ENCODE peak calls at places on chromosome 9, in nine cellular contexts. J is lower leg skin, G is endothelial cell of umbilical vein, O is IMR-90, P is cardiac muscle cell, M is tibial artery, E is cardiac fibroblast, F is transverse colon, I is kidney epithelial cell. U is an unnamed sample.

GRCh38 chr9:106286249-106286648 is 576.7 kb upstream of the ZNF462 start:
- DNase-seq in J (no peak), G (no peak), O (no peak), P (peak), M (no peak), E (no peak), F (no peak), I (no peak), U (no peak)

GRCh38 chr9:91192379-91192775 is 169.3 kb downstream of the AUH start:
- DNase-seq in J (peak), G (no peak), O (peak), P (peak), M (no peak), E (no peak), F (no peak), I (no peak), U (peak)

GRCh38 chr9:134922932-134923240 is 5.2 kb upstream of the FCN1 start:
- DNase-seq in J (peak), G (no peak), O (no peak), P (no peak), M (no peak), E (no peak), F (no peak), I (no peak), U (no peak)

GRCh38 chr9:127899200-127899943 is at the start of gene ST6GALNAC6:
- DNase-seq in J (peak), G (peak), O (peak), P (peak), M (no peak), E (peak), F (peak), I (no peak), U (no peak)

GRCh38 chr9:89961616-89962341 is 357.0 kb downstream of the GADD45G start:
- DNase-seq in J (no peak), G (no peak), O (peak), P (no peak), M (no peak), E (no peak), F (no peak), I (no peak), U (no peak)

GRCh38 chr9:132937463-132937901 is 6.9 kb downstream of the TSC1 start:
- DNase-seq in J (no peak), G (peak), O (peak), P (no peak), M (no peak), E (peak), F (no peak), I (no peak), U (no peak)

GRCh38 chr9:93259490-93260289 is 75.8 kb downstream of the WNK2 start:
- DNase-seq in J (peak), G (no peak), O (no peak), P (no peak), M (peak), E (no peak), F (peak), I (no peak), U (no peak)

GRCh38 chr9:110808599-110808980 is 140.0 kb downstream of the MUSK start:
- DNase-seq in J (no peak), G (no peak), O (no peak), P (no peak), M (no peak), E (no peak), F (no peak), I (no peak), U (no peak)

GRCh38 chr9:130530932-130531331 is 48.4 kb upstream of the FUBP3 start:
- DNase-seq in J (no peak), G (no peak), O (no peak), P (no peak), M (no peak), E (peak), F (no peak), I (no peak), U (no peak)

GRCh38 chr9:95516221-95516735 is 493 bp downstream of the PTCH1 start:
- DNase-seq in J (no peak), G (no peak), O (no peak), P (peak), M (no peak), E (no peak), F (no peak), I (no peak), U (no peak)

GRCh38 chr9:85420750-85421149 is 321.0 kb downstream of the AGTPBP1 start:
- DNase-seq in J (no peak), G (no peak), O (no peak), P (no peak), M (no peak), E (no peak), F (no peak), I (peak), U (no peak)

GRCh38 chr9:127537014-127537413 is 75.1 kb upstream of the STXBP1 start:
- DNase-seq in J (no peak), G (no peak), O (peak), P (peak), M (no peak), E (peak), F (peak), I (no peak), U (no peak)

GRCh38 chr9:107734231-107735014 is 244.9 kb upstream of the KLF4 start:
- DNase-seq in J (no peak), G (no peak), O (peak), P (no peak), M (peak), E (peak), F (no peak), I (no peak), U (no peak)

GRCh38 chr9:81492710-81493447 is 196.5 kb downstream of the TLE1 start:
- DNase-seq in J (no peak), G (no peak), O (peak), P (no peak), M (no peak), E (peak), F (no peak), I (peak), U (no peak)

GRCh38 chr9:69542942-69543704 is 129.0 kb downstream of the APBA1 start:
- DNase-seq in J (no peak), G (no peak), O (no peak), P (peak), M (no peak), E (no peak), F (no peak), I (no peak), U (no peak)

GRCh38 chr9:73151653-73152382 is at the start of gene ANXA1:
- DNase-seq in J (no peak), G (peak), O (peak), P (no peak), M (no peak), E (peak), F (no peak), I (peak), U (no peak)

GRCh38 chr9:134216449-134216951 is 52.1 kb upstream of the RNU6ATAC start:
- DNase-seq in J (peak), G (no peak), O (no peak), P (no peak), M (no peak), E (no peak), F (no peak), I (no peak), U (no peak)

GRCh38 chr9:121769939-121770338 is 118.5 kb downstream of the DAB2IP start:
- DNase-seq in J (no peak), G (no peak), O (no peak), P (no peak), M (no peak), E (no peak), F (no peak), I (no peak), U (no peak)

GRCh38 chr9:129889936-129890717 is 54.9 kb downstream of the USP20 start:
- DNase-seq in J (no peak), G (no peak), O (no peak), P (no peak), M (no peak), E (no peak), F (peak), I (no peak), U (no peak)

GRCh38 chr9:7780261-7780988 is 19.2 kb downstream of the DMAC1 start:
- DNase-seq in J (no peak), G (no peak), O (peak), P (peak), M (no peak), E (peak), F (no peak), I (no peak), U (no peak)

GRCh38 chr9:93950619-93951601 is 4.2 kb downstream of the BARX1 start:
- DNase-seq in J (peak), G (no peak), O (no peak), P (no peak), M (no peak), E (peak), F (peak), I (no peak), U (peak)

GRCh38 chr9:14532716-14533115 is 160.5 kb downstream of the ZDHHC21 start:
- DNase-seq in J (no peak), G (no peak), O (no peak), P (no peak), M (no peak), E (peak), F (no peak), I (no peak), U (no peak)

GRCh38 chr9:34084562-34084961 is 35.9 kb upstream of the UBAP2 start:
- DNase-seq in J (no peak), G (no peak), O (no peak), P (no peak), M (no peak), E (no peak), F (peak), I (no peak), U (no peak)

GRCh38 chr9:137982132-137982666 is 104.6 kb downstream of the CACNA1B start:
- DNase-seq in J (no peak), G (no peak), O (no peak), P (no peak), M (no peak), E (peak), F (no peak), I (no peak), U (no peak)

GRCh38 chr9:90926920-90927319 is 125.3 kb downstream of the SYK start:
- DNase-seq in J (no peak), G (no peak), O (no peak), P (no peak), M (no peak), E (no peak), F (no peak), I (no peak), U (no peak)

GRCh38 chr9:105171589-105171988 is 72.9 kb upstream of the SLC44A1 start:
- DNase-seq in J (no peak), G (no peak), O (no peak), P (no peak), M (no peak), E (no peak), F (no peak), I (no peak), U (no peak)

GRCh38 chr9:93028448-93029006 is 30.0 kb upstream of the SUSD3 start:
- DNase-seq in J (no peak), G (no peak), O (no peak), P (no peak), M (no peak), E (peak), F (peak), I (no peak), U (peak)

GRCh38 chr9:22739712-22740111 is 293.1 kb downstream of the DMRTA1 start:
- DNase-seq in J (no peak), G (no peak), O (no peak), P (no peak), M (no peak), E (no peak), F (no peak), I (no peak), U (no peak)

GRCh38 chr9:118522093-118523028 is 818.2 kb downstream of the TLR4 start:
- DNase-seq in J (no peak), G (peak), O (no peak), P (peak), M (no peak), E (peak), F (peak), I (peak), U (no peak)

GRCh38 chr9:124553738-124554137 is 46.5 kb upstream of the NR5A1 start:
- DNase-seq in J (no peak), G (no peak), O (peak), P (no peak), M (no peak), E (peak), F (no peak), I (no peak), U (no peak)

GRCh38 chr9:120715331-120715924 is 1.2 kb upstream of the MEGF9 start:
- DNase-seq in J (peak), G (peak), O (peak), P (no peak), M (peak), E (peak), F (peak), I (peak), U (no peak)

GRCh38 chr9:6229604-6230003 is 14.0 kb downstream of the IL33 start:
- DNase-seq in J (no peak), G (peak), O (peak), P (no peak), M (no peak), E (peak), F (no peak), I (no peak), U (no peak)

GRCh38 chr9:98146101-98146991 is 27.3 kb upstream of the TRIM14 start:
- DNase-seq in J (peak), G (no peak), O (peak), P (no peak), M (no peak), E (peak), F (peak), I (peak), U (peak)

GRCh38 chr9:89022071-89022721 is 30.9 kb downstream of the S1PR3 start:
- DNase-seq in J (no peak), G (no peak), O (peak), P (peak), M (no peak), E (peak), F (no peak), I (peak), U (peak)

GRCh38 chr9:70412678-70413426 is 1.6 kb downstream of the KLF9 start:
- DNase-seq in J (peak), G (peak), O (peak), P (peak), M (peak), E (peak), F (peak), I (no peak), U (peak)

GRCh38 chr9:134408939-134409737 is 82.9 kb downstream of the RXRA start:
- DNase-seq in J (no peak), G (no peak), O (no peak), P (no peak), M (no peak), E (no peak), F (no peak), I (no peak), U (no peak)

GRCh38 chr9:13360188-13360587 is 80.7 kb upstream of the MPDZ start:
- DNase-seq in J (no peak), G (no peak), O (no peak), P (no peak), M (no peak), E (no peak), F (no peak), I (no peak), U (no peak)

DNA sequence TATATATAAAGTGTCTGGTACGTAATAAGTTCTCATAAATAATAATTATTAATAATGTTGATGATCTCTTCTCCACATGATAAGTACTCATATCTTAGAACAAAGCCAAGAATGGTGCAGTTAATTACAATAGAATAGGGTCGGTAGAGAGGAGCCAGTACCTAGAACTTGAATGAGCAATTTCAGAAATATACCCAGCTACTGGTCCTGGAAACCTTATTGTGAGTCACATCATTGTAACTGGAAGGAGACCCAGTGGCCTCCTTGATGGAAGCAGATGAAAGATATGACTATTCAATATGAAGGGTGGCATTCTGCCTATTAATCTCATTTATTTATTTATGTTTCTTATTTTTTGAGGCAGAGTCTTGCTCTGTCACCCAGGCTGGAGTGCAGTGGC is 37.7 kb upstream of the SHOC1 start:
- DNase-seq in J (no peak), G (no peak), O (no peak), P (no peak), M (no peak), E (no peak), F (no peak), I (no peak), U (no peak)
- TF ChIP-seq CTCF in J (no peak), G (no peak), O (no peak), P (no peak), M (no peak), E (no peak), F (no peak), I (no peak), U (no peak)

GRCh38 chr9:4739587-4740372 is 1.2 kb downstream of the AK3 start:
- DNase-seq in J (no peak), G (no peak), O (no peak), P (no peak), M (no peak), E (peak), F (peak), I (no peak), U (no peak)
- H3K4me3 ChIP-seq in J (peak), G (peak), O (peak), P (peak), M (peak), E (peak), F (peak), I (peak), U (peak)

DNA sequence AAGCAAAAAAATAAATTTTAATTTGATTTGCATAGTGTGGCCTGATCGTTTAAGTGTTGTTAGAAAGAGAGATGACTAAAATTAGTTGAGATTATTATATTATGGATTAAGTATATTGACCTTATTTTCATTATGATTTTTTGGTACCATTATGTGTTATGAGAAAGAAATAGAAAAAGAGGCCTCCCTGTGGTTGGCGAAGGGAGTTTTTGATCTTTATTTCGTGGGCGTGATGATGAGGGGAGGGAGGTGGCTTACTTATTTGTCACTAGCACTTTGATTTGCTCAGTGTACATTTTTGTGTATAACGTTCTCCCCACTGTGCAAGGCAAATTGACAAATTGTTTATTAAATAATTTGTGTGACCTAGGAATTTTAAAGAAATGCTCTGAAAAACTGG is 2.8 kb downstream of the DAPK1 start:
- DNase-seq in J (no peak), G (peak), O (no peak), P (no peak), M (no peak), E (no peak), F (no peak), I (no peak), U (no peak)
- TF ChIP-seq CTCF in J (no peak), G (no peak), O (no peak), P (peak), M (no peak), E (no peak), F (no peak), I (peak), U (no peak)

GRCh38 chr9:38359689-38360385 is 32.7 kb upstream of the ALDH1B1 start:
- DNase-seq in J (peak), G (no peak), O (no peak), P (no peak), M (peak), E (peak), F (no peak), I (no peak), U (no peak)

GRCh38 chr9:38362912-38363588 is 29.5 kb upstream of the ALDH1B1 start:
- DNase-seq in J (peak), G (peak), O (peak), P (peak), M (peak), E (peak), F (peak), I (peak), U (peak)

GRCh38 chr9:38360880-38361836 is 31.3 kb upstream of the ALDH1B1 start:
- DNase-seq in J (peak), G (no peak), O (no peak), P (peak), M (no peak), E (no peak), F (no peak), I (no peak), U (no peak)

GRCh38 chr9:38359297-38359653 is 33.2 kb upstream of the ALDH1B1 start:
- DNase-seq in J (peak), G (no peak), O (no peak), P (no peak), M (peak), E (no peak), F (no peak), I (no peak), U (no peak)

GRCh38 chr9:38363589-38363925 is 28.9 kb upstream of the ALDH1B1 start:
- DNase-seq in J (peak), G (no peak), O (no peak), P (no peak), M (no peak), E (no peak), F (no peak), I (no peak), U (no peak)
- H3K4me3 ChIP-seq in J (no peak), G (no peak), O (no peak), P (no peak), M (peak), E (no peak), F (no peak), I (no peak), U (no peak)